ENCODE peak calls at places on chromosomes 2 and 18, in five cellular contexts. Y is GOT3; G is endodermal cell; A is stimulated activated CD8-positive, alpha-beta memory T cell treated with anti-CD3 and anti-CD28 coated beads, Interleukin-4, amount 100 ng/mL, for 1 hour; M is anterior cingulate cortex. R is an unnamed sample.

GRCh38 chr2:26429779-26430654 is 28.3 kb downstream of the DRC1 start:
- DNase-seq in G (no peak), M (no peak), Y (no peak), A (no peak), R (no peak)

GRCh38 chr18:22667616-22668422 is 250.1 kb upstream of the CTAGE1 start:
- DNase-seq in M (no peak), Y (no peak), A (no peak), G (no peak), R (no peak)

GRCh38 chr2:157868993-157869392 is 7.1 kb downstream of the ACVR1 start:
- DNase-seq in A (no peak), G (no peak), M (no peak), Y (no peak), R (no peak)

GRCh38 chr18:52716926-52717325 is 376.9 kb downstream of the DCC start:
- DNase-seq in A (no peak), M (no peak), G (no peak), Y (no peak), R (no peak)

GRCh38 chr18:39198376-39198775 is 1632.8 kb upstream of the CELF4 start:
- DNase-seq in A (no peak), G (no peak), Y (no peak), M (no peak), R (no peak)

GRCh38 chr18:49279487-49279886 is 181.0 kb downstream of the DYM start:
- DNase-seq in Y (no peak), M (no peak), G (no peak), A (no peak), R (no peak)

GRCh38 chr18:43634994-43635393 is 357.7 kb upstream of the SYT4 start:
- DNase-seq in A (no peak), Y (no peak), M (no peak), G (no peak), R (no peak)

GRCh38 chr2:142678164-142678563 is 199.3 kb upstream of the KYNU start:
- DNase-seq in G (no peak), A (no peak), Y (no peak), M (no peak), R (no peak)

GRCh38 chr2:10389191-10389590 is 58.9 kb downstream of the ODC1 start:
- DNase-seq in G (no peak), A (no peak), M (no peak), Y (no peak), R (no peak)

GRCh38 chr2:61210332-61210981 is 48.5 kb downstream of the C2orf74 start:
- DNase-seq in M (no peak), G (no peak), Y (no peak), A (no peak), R (no peak)